ENCODE peak calls at places on chromosomes 3 and 15, in seven cellular contexts. P, E, R, Q, G, K and L are unnamed samples.

GRCh38 chr3:72818092-72818721 is 30.0 kb downstream of the SHQ1 start:
- DNase-seq in R (no peak), K (peak), G (peak), P (no peak), Q (no peak), E (no peak), L (no peak)

GRCh38 chr3:30141178-30141581 is 465.2 kb upstream of the TGFBR2 start:
- DNase-seq in R (no peak), Q (no peak), P (no peak), E (no peak), K (no peak), G (no peak), L (no peak)

GRCh38 chr3:59251899-59252298 is 202.1 kb upstream of the CFAP20DC start:
- DNase-seq in G (no peak), R (no peak), E (no peak), P (no peak), K (no peak), Q (no peak), L (no peak)

GRCh38 chr3:157512534-157512933 is 9.3 kb upstream of the VEPH1 start:
- DNase-seq in P (no peak), E (no peak), G (no peak), K (no peak), Q (no peak), R (no peak), L (no peak)

GRCh38 chr3:61568127-61568526 is 6.8 kb downstream of the PTPRG start:
- DNase-seq in K (no peak), G (no peak), R (no peak), E (no peak), P (no peak), Q (no peak), L (no peak)

GRCh38 chr3:72245183-72245811 is 460.3 kb upstream of the PROK2 start:
- DNase-seq in R (no peak), Q (peak), E (no peak), G (peak), K (no peak), P (peak), L (peak)

GRCh38 chr3:109268181-109268580 is 48.1 kb downstream of the DPPA2 start:
- DNase-seq in E (no peak), P (no peak), Q (no peak), K (peak), R (no peak), G (no peak), L (no peak)

GRCh38 chr3:128412180-128413002 is 54.3 kb downstream of the DNAJB8 start:
- DNase-seq in R (no peak), K (no peak), Q (no peak), G (no peak), P (no peak), E (no peak), L (no peak)

GRCh38 chr3:170233532-170233931 is 11.3 kb downstream of the PRKCI start:
- DNase-seq in K (no peak), Q (peak), P (no peak), E (no peak), R (no peak), G (no peak), L (no peak)

GRCh38 chr3:184334470-184335158 is 2.8 kb upstream of the FAM131A start:
- DNase-seq in P (no peak), R (no peak), G (no peak), Q (no peak), K (no peak), E (no peak), L (peak)

GRCh38 chr3:56251343-56251945 is 216.8 kb downstream of the ERC2 start:
- DNase-seq in R (no peak), G (peak), Q (peak), P (peak), E (peak), K (peak), L (peak)

GRCh38 chr15:29570121-29570930 is 251.9 kb downstream of the TJP1 start:
- DNase-seq in P (peak), E (no peak), Q (peak), K (no peak), R (no peak), G (no peak), L (peak)

GRCh38 chr3:144523396-144523795 is 551.8 kb downstream of the DIPK2A start:
- DNase-seq in E (no peak), P (no peak), R (no peak), Q (no peak), G (no peak), K (no peak), L (no peak)

GRCh38 chr3:158205994-158206393 is 96.1 kb downstream of the RSRC1 start:
- DNase-seq in Q (no peak), G (no peak), K (no peak), R (no peak), P (no peak), E (no peak), L (no peak)

GRCh38 chr3:177256991-177257390 is 59.7 kb upstream of the TBL1XR1 start:
- DNase-seq in R (no peak), K (no peak), P (no peak), G (no peak), E (no peak), Q (no peak), L (no peak)

GRCh38 chr15:34318277-34319079 is 19.1 kb downstream of the SLC12A6 start:
- DNase-seq in K (peak), Q (peak), R (no peak), E (peak), G (peak), P (peak), L (peak)

GRCh38 chr3:195030791-195031321 is 240.1 kb downstream of the XXYLT1 start:
- DNase-seq in E (no peak), Q (no peak), G (no peak), K (no peak), P (no peak), R (no peak), L (peak)

GRCh38 chr3:31193429-31193828 is 299.0 kb upstream of the GADL1 start:
- DNase-seq in P (no peak), K (no peak), R (no peak), E (no peak), G (no peak), Q (no peak), L (no peak)

GRCh38 chr3:59886790-59887189 is 837.0 kb upstream of the CFAP20DC start:
- DNase-seq in R (no peak), P (no peak), Q (no peak), G (no peak), E (no peak), K (no peak), L (no peak)

GRCh38 chr3:24929521-24929920 is 434.9 kb upstream of the THRB start:
- DNase-seq in Q (no peak), P (no peak), G (no peak), K (no peak), E (no peak), R (no peak), L (no peak)

GRCh38 chr3:194485876-194486539 is 794 bp downstream of the ATP13A3 start:
- DNase-seq in P (peak), R (peak), Q (peak), K (no peak), G (no peak), E (no peak), L (peak)

GRCh38 chr15:93027413-93027812 is 61.6 kb downstream of the RGMA start:
- DNase-seq in G (no peak), P (no peak), K (no peak), Q (no peak), R (peak), E (no peak), L (peak)

GRCh38 chr15:93025625-93025982 is 63.4 kb downstream of the RGMA start:
- DNase-seq in Q (no peak), K (no peak), E (no peak), R (no peak), G (no peak), P (no peak), L (no peak)

GRCh38 chr15:93028111-93028631 is 60.8 kb downstream of the RGMA start:
- DNase-seq in G (no peak), P (no peak), Q (no peak), K (no peak), E (no peak), R (no peak), L (no peak)

GRCh38 chr15:93024716-93025624 is 64.0 kb downstream of the RGMA start:
- DNase-seq in K (no peak), E (no peak), R (no peak), Q (no peak), G (no peak), P (no peak), L (no peak)

DNA sequence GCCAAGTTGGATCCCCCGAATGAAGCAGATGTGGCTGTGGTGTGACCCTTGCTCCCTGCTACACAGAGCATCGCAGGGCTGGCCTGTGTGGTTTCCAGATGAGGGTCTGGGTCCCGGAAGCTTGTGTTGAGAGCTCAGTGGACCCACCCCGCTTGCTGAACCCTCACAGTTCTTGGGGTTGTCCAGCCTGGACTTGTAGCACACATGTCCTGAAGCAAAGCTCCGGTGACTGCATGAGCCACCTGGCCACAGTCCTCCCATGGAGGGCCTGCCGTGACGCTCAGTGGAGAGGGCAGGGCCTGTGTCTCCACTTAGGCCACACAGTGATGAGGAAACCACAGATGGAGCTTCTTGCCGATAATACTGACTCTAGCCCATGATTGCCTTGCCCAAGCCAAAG is 62.7 kb downstream of the RGMA start:
- DNase-seq in G (no peak), Q (no peak), K (no peak), R (peak), P (no peak), E (no peak), L (no peak)
- TF ChIP-seq POLR2A in G (no peak), Q (no peak), K (no peak), R (no peak), P (no peak), E (no peak), L (no peak)

GRCh38 chr3:44077267-44077666 is 164.4 kb upstream of the TOPAZ1 start:
- DNase-seq in G (no peak), P (no peak), K (no peak), E (no peak), Q (no peak), R (no peak), L (no peak)
- TF ChIP-seq CTCF in G (no peak), P (no peak), K (peak), E (no peak), Q (no peak), R (no peak), L (no peak)

GRCh38 chr15:88450125-88450798 is 16.9 kb downstream of the MRPL46 start:
- DNase-seq in K (peak), E (no peak), R (peak), Q (peak), G (peak), P (peak), L (peak)

GRCh38 chr15:88456733-88457132 is 10.5 kb downstream of the MRPL46 start:
- DNase-seq in R (no peak), E (no peak), Q (no peak), G (no peak), K (no peak), P (no peak), L (no peak)

GRCh38 chr15:88454231-88454630 is 13.0 kb downstream of the MRPL46 start:
- DNase-seq in K (no peak), Q (no peak), G (no peak), P (no peak), R (no peak), E (no peak), L (no peak)

GRCh38 chr15:88449581-88449980 is 17.6 kb downstream of the MRPL46 start:
- DNase-seq in R (no peak), P (no peak), G (no peak), Q (no peak), E (no peak), K (no peak), L (no peak)

DNA sequence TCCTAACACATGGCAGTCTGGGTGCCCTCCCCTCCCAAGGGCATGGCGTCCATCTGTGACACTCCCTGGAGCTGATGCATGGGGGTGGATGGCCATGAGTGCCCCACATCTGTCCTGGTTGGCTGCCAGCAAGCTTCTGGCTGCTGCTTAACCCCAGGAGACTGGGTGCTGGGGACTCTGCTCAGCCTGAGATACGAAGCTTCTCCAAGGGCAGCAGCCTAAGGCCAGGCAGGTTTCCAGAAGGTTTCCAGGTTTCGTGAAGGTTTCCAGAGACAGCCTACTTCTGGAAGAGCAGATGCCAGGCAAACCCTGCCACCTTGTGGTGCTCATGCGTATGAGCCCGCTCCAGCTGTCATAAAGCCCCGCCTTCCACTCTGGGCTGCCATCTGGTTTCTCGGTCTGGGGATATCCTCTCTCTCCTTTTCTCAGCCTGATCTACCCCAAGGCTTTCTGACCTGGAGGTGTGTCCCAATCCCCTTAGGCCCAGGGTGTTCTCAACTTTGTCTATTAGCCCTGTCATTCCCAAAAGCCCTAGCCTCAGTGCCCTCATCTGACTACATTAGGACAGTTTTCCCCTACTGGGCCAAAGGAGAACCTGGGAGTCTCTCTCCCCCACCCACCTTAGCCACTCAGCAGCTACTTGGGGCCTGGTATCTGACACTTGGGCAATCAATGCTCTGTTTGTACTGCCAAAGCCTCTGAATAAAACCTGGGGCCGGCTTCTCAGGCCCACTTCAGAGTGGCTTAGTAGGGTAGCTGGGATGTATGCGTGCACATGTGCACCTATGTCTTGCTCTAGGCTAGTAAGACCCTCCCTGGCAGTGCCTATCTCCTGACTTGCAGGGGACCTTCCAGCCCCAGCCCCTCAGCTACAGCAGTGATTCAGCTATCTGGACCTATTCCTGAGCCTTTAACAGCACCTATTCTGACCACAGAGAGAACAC is 12.0 kb downstream of the MRPL46 start:
- DNase-seq in E (no peak), R (no peak), Q (peak), K (peak), G (peak), P (peak), L (peak)
- TF ChIP-seq POLR2A in E (no peak), R (no peak), Q (no peak), K (no peak), G (no peak), P (no peak), L (no peak)

GRCh38 chr15:89399390-89400120 is 64.9 kb upstream of the POLG start:
- DNase-seq in P (no peak), K (no peak), R (peak), E (no peak), Q (no peak), G (no peak), L (no peak)
- TF ChIP-seq CTCF in P (no peak), K (no peak), R (peak), E (no peak), Q (no peak), G (no peak), L (no peak)

GRCh38 chr15:75361989-75362641 is 6.3 kb downstream of the MAN2C1 start:
- DNase-seq in P (no peak), R (no peak), K (no peak), G (no peak), E (no peak), Q (no peak), L (peak)
- TF ChIP-seq POLR2A in P (no peak), R (no peak), K (no peak), G (no peak), E (no peak), Q (no peak), L (peak)

DNA sequence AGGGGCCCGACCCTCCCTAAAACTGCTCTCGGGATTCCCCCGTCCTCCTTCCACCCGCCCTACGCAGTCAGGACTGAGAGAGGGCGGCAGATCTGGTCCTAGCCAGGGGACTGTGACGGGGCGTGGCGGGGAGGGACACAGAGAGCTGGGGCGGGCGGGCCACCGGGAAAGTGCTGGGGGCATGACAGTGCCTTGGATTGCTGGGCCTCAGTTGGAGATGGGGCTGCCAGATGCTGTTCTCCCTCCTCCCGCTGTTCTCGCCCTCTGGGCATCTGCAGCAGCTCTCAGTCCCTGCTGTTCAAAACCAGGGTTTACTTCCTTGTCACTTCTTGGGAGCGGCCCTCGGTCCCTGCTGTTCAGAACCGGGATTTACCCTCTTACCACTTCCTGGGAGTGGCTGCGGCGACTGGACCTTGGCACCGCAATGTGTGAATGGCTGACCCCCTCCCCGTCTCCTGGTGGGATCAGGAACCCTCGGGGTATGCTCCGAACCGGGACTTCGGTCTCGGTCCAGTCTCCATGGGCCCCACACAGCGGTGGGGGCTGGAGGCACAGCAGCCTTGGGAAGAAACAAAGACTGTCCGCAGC is 1.8 kb upstream of the RPP25 start:
- DNase-seq in G (peak), Q (peak), K (no peak), E (peak), R (peak), P (peak), L (peak)
- TF ChIP-seq CTCF in G (peak), Q (peak), K (no peak), E (no peak), R (no peak), P (no peak), L (peak)

GRCh38 chr3:101674518-101674917 is 2.4 kb downstream of the ZBTB11 start:
- DNase-seq in Q (no peak), K (no peak), E (no peak), G (no peak), R (no peak), P (no peak), L (no peak)

GRCh38 chr3:101676219-101676764 is 640 bp downstream of the ZBTB11 start:
- DNase-seq in Q (peak), E (peak), P (peak), K (peak), R (peak), G (peak), L (peak)

GRCh38 chr3:101677436-101678286 is 729 bp upstream of the ZBTB11 start:
- DNase-seq in E (no peak), P (peak), Q (no peak), G (no peak), K (no peak), R (peak), L (no peak)

GRCh38 chr3:101675709-101676218 is 1.2 kb downstream of the ZBTB11 start:
- DNase-seq in K (no peak), G (peak), P (peak), E (no peak), Q (peak), R (peak), L (peak)

DNA sequence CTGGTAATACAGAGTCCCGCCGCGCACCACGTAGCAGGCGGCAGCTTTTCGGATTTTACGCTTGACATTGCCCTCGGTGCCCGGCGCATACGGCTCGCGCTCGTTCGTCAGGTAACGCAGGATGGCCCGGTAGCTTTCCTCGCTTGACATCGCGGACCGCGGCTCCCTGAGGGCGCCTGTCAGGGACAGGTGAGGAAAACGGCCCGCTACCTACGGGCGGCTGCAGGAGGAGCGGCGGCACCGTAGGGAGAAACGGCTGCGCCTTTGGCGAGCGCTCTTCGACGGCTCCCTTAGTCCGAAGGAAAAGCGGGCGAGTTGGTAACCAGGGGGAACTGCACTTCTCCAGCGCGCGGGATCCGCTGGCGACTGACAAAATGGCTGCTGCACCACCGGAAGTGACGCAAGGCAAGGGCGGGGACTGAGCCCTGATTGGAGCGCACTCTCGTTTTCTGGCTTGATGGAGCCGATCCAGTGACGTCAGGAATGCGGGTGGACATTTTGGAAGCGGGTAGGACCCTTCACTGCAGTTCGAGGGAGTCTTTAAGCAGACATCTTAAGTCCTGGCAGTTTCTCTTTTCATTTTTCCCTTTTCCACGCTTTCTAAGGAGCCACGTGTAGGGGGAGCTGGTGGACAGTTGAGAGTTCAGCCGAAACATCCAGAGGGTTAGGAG is at the start of gene ZBTB11:
- DNase-seq in R (peak), G (peak), E (peak), P (peak), K (peak), Q (peak), L (peak)
- TF ChIP-seq POLR2A in R (no peak), G (peak), E (no peak), P (peak), K (no peak), Q (peak), L (peak)

GRCh38 chr3:71127052-71127451 is 456.5 kb downstream of the FOXP1 start:
- DNase-seq in E (no peak), K (no peak), R (no peak), P (no peak), Q (no peak), G (no peak), L (no peak)
- TF ChIP-seq CTCF in E (no peak), K (no peak), R (no peak), P (no peak), Q (no peak), G (no peak), L (no peak)